ENCODE peak calls at places on chromosome 6, in four cellular contexts. One of them, this sample, is unnamed.

GRCh38 chr6:157061770-157062594 is 261.3 kb downstream of the TMEM242 start:
- DNase-seq in GM12878: no peak
- DNase-seq in H1: no peak
- DNase-seq in GM12891: no peak
- DNase-seq in this sample: no peak

GRCh38 chr6:105604593-105604905 is 201.7 kb upstream of the PREP start:
- DNase-seq in GM12891: no peak
- DNase-seq in H1: no peak
- DNase-seq in GM12878: no peak
- DNase-seq in this sample: no peak

GRCh38 chr6:157841211-157841840 is 18.3 kb downstream of the SNX9 start:
- DNase-seq in GM12891: no peak
- DNase-seq in GM12878: peak
- DNase-seq in H1: no peak
- DNase-seq in this sample: no peak

GRCh38 chr6:107716688-107717089 is 107.4 kb downstream of the SCML4 start:
- DNase-seq in GM12878: peak
- DNase-seq in H1: no peak
- DNase-seq in GM12891: peak
- DNase-seq in this sample: peak

GRCh38 chr6:137878810-137879285 is 11.8 kb downstream of the TNFAIP3 start:
- DNase-seq in GM12891: no peak
- DNase-seq in GM12878: no peak
- DNase-seq in H1: peak
- DNase-seq in this sample: no peak

GRCh38 chr6:108446629-108447150 is 114.0 kb upstream of the FOXO3 start:
- DNase-seq in GM12891: no peak
- DNase-seq in GM12878: no peak
- DNase-seq in H1: no peak
- DNase-seq in this sample: no peak

GRCh38 chr6:130843575-130844320 is 16.5 kb downstream of the SMLR1 start:
- DNase-seq in GM12878: peak
- DNase-seq in H1: no peak
- DNase-seq in GM12891: no peak
- DNase-seq in this sample: no peak

GRCh38 chr6:108588586-108588985 is 27.9 kb downstream of the FOXO3 start:
- DNase-seq in H1: no peak
- DNase-seq in GM12891: no peak
- DNase-seq in GM12878: no peak
- DNase-seq in this sample: no peak

GRCh38 chr6:86715676-86716075 is 221.7 kb upstream of the HTR1E start:
- DNase-seq in GM12891: no peak
- DNase-seq in H1: no peak
- DNase-seq in GM12878: no peak
- DNase-seq in this sample: no peak

GRCh38 chr6:161829186-161829794 is 555.4 kb upstream of the AGPAT4 start:
- DNase-seq in GM12891: no peak
- DNase-seq in H1: no peak
- DNase-seq in GM12878: no peak
- DNase-seq in this sample: no peak

GRCh38 chr6:133837801-133838349 is 51.0 kb upstream of the TCF21 start:
- DNase-seq in GM12878: no peak
- DNase-seq in H1: peak
- DNase-seq in GM12891: peak
- DNase-seq in this sample: peak

GRCh38 chr6:107601406-107601805 is 111.5 kb downstream of the SOBP start:
- DNase-seq in GM12891: no peak
- DNase-seq in H1: no peak
- DNase-seq in GM12878: no peak
- DNase-seq in this sample: no peak

GRCh38 chr6:44717431-44717830 is 329.9 kb downstream of the CDC5L start:
- DNase-seq in H1: no peak
- DNase-seq in GM12878: no peak
- DNase-seq in GM12891: no peak
- DNase-seq in this sample: no peak

GRCh38 chr6:17714879-17715860 is 8.4 kb upstream of the NUP153 start:
- DNase-seq in GM12891: no peak
- DNase-seq in H1: no peak
- DNase-seq in GM12878: no peak
- DNase-seq in this sample: no peak

GRCh38 chr6:22295145-22295544 is 1.7 kb downstream of the PRL start:
- DNase-seq in GM12891: no peak
- DNase-seq in H1: no peak
- DNase-seq in GM12878: no peak
- DNase-seq in this sample: no peak

GRCh38 chr6:100271202-100271601 is 193.5 kb downstream of the SIM1 start:
- DNase-seq in H1: no peak
- DNase-seq in GM12891: no peak
- DNase-seq in GM12878: no peak
- DNase-seq in this sample: no peak

GRCh38 chr6:2988426-2989331 is 11.0 kb upstream of the NQO2 start:
- DNase-seq in H1: peak
- DNase-seq in GM12891: no peak
- DNase-seq in GM12878: no peak
- DNase-seq in this sample: peak

GRCh38 chr6:2990932-2991506 is 8.7 kb upstream of the NQO2 start:
- DNase-seq in GM12891: no peak
- DNase-seq in H1: no peak
- DNase-seq in GM12878: no peak
- DNase-seq in this sample: no peak

GRCh38 chr6:2992330-2992979 is 7.2 kb upstream of the NQO2 start:
- DNase-seq in GM12878: no peak
- DNase-seq in H1: no peak
- DNase-seq in GM12891: no peak
- DNase-seq in this sample: no peak

GRCh38 chr6:2989332-2990178 is 10.1 kb upstream of the NQO2 start:
- DNase-seq in H1: peak
- DNase-seq in GM12878: peak
- DNase-seq in GM12891: no peak
- DNase-seq in this sample: peak

DNA sequence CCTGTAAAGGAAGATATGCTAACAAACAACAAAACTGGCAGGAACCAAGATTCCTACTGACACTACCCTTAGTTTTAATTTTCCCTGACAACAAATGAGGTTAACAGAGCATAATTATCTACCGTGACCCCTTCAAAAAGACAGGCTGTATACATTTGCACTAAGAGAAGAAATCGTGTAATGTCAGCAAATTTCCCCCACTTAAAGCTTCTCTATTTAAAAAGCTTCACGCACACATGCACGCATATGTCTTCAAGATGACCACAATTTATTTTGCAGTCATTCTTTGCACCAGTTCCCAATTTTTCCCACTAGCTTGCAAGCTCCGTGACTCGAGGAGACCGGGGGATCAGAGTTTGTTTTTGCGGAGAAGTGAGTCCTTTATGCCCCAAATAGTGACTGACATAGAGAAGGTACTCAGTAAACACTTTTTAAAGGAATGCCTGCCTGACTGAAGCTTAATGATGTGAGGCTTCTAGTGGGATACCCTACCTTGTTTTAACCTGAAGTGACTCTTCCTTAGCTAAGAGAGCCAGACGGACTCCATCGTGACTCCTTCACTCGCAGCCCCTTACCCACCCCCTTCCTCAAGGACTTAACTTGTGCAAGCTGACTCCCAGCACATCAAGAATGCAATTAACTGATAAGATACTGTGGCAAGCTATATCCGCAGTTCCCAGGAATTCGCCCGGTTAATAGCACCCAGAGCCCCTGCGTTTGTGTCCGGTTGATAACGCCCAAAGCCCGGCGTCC is 9.3 kb upstream of the NQO2 start:
- DNase-seq in H1: no peak
- DNase-seq in GM12878: no peak
- DNase-seq in GM12891: no peak
- DNase-seq in this sample: no peak
- TF ChIP-seq POLR2A in H1: no peak
- TF ChIP-seq POLR2A in GM12878: no peak
- TF ChIP-seq POLR2A in GM12891: no peak
- TF ChIP-seq POLR2A in this sample: no peak

DNA sequence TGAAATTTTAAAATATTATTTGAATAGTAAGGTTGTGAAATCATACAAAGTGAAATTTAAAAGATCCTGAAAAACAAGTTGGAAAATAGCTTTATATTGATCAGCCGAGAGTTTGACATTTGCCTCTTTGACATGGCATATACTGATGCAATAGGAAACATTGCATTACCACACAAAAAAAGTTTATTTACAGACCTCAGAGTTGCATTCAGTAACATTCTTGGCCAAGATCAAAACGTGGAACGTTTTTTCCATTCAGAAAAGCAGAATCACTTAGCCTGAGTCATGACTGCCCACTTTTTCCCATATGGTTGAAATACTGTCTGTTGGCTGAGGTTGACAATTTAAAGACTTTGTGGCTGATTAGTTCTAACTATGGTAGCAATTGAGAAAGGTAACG is 55.1 kb upstream of the BACH2 start:
- DNase-seq in GM12891: no peak
- DNase-seq in GM12878: no peak
- DNase-seq in H1: no peak
- DNase-seq in this sample: no peak
- TF ChIP-seq POLR2AphosphoS5 in GM12891: no peak
- TF ChIP-seq POLR2AphosphoS5 in GM12878: no peak
- TF ChIP-seq POLR2AphosphoS5 in H1: no peak
- TF ChIP-seq POLR2AphosphoS5 in this sample: no peak

GRCh38 chr6:167572841-167573271 is 248.0 kb downstream of the TTLL2 start:
- DNase-seq in GM12878: no peak
- DNase-seq in H1: no peak
- DNase-seq in GM12891: no peak
- DNase-seq in this sample: no peak
- TF ChIP-seq TAF1 in GM12878: no peak
- TF ChIP-seq TAF1 in H1: no peak
- TF ChIP-seq TAF1 in GM12891: no peak
- TF ChIP-seq TAF1 in this sample: no peak

GRCh38 chr6:147157930-147158329 is 46.3 kb upstream of the STXBP5 start:
- DNase-seq in H1: no peak
- DNase-seq in GM12891: no peak
- DNase-seq in GM12878: no peak
- DNase-seq in this sample: no peak

GRCh38 chr6:147161253-147161973 is 42.8 kb upstream of the STXBP5 start:
- DNase-seq in GM12878: no peak
- DNase-seq in H1: no peak
- DNase-seq in GM12891: no peak
- DNase-seq in this sample: no peak

GRCh38 chr6:147158881-147159280 is 45.3 kb upstream of the STXBP5 start:
- DNase-seq in H1: no peak
- DNase-seq in GM12878: no peak
- DNase-seq in GM12891: no peak
- DNase-seq in this sample: no peak

GRCh38 chr6:147160593-147160992 is 43.6 kb upstream of the STXBP5 start:
- DNase-seq in GM12878: no peak
- DNase-seq in H1: no peak
- DNase-seq in GM12891: no peak
- DNase-seq in this sample: no peak

GRCh38 chr6:147159536-147160374 is 44.5 kb upstream of the STXBP5 start:
- DNase-seq in GM12878: no peak
- DNase-seq in H1: no peak
- DNase-seq in GM12891: no peak
- DNase-seq in this sample: no peak
- TF ChIP-seq POLR2A in GM12878: no peak
- TF ChIP-seq POLR2A in H1: no peak
- TF ChIP-seq POLR2A in GM12891: no peak
- TF ChIP-seq POLR2A in this sample: no peak

DNA sequence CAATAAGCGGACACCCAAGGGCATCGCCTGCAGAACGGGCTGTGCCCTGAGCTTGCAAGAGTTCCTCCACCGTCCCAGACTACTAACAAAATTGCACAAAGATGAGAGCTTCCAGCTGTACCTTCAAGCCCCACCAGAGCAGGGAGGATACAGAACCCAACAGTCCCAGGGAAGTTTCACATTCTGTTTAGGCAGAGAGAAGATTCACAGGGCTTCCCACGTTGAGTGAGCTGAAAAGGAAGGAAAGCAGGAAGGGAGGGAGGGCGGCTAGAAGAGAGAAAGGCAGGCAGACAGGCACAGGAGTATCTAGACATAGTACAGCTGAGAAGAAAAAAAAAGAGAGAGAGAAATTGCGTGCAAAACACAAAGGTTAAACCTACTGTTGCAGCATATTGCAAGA is 112.5 kb upstream of the AFDN start:
- DNase-seq in H1: no peak
- DNase-seq in GM12878: no peak
- DNase-seq in GM12891: no peak
- DNase-seq in this sample: no peak
- TF ChIP-seq POLR2AphosphoS5 in H1: no peak
- TF ChIP-seq POLR2AphosphoS5 in GM12878: no peak
- TF ChIP-seq POLR2AphosphoS5 in GM12891: no peak
- TF ChIP-seq POLR2AphosphoS5 in this sample: no peak